ENCODE peak calls at places on chromosomes 1 and 21, in ten cellular contexts. W is colonic mucosa; L is B cell; S is chondrocyte; I is GM13976; C is neural crest cell; V is activated CD8-positive, alpha-beta T cell treated with anti-CD3 and anti-CD28 coated beads for 36 hours; A is AG04449; P is brain microvascular endothelial cell; R is cardiac muscle cell. N is an unnamed sample.

GRCh38 chr1:167454304-167454928 is 63.9 kb downstream of the CD247 start:
- DNase-seq in W (no peak), L (peak; percentile 7), S (no peak), I (no peak), C (no peak), V (peak; percentile 50), A (no peak), P (no peak), R (no peak), N (no peak)

GRCh38 chr1:161907266-161907665 is 116.4 kb downstream of the OLFML2B start:
- DNase-seq in W (no peak), L (no peak), S (no peak), I (no peak), C (no peak), V (no peak), A (no peak), P (no peak), R (no peak), N (no peak)

GRCh38 chr1:222455188-222455879 is 92.6 kb downstream of the HHIPL2 start:
- DNase-seq in W (peak; percentile 82), L (peak; percentile 67), S (no peak), I (peak; percentile 72), C (peak; percentile 88), V (peak; percentile 90), A (peak; percentile 78), P (peak; percentile 85), R (peak; percentile 88), N (peak; percentile 47)

GRCh38 chr1:180836414-180836813 is 76.3 kb upstream of the KIAA1614 start:
- DNase-seq in W (no peak), L (no peak), S (no peak), I (no peak), C (no peak), V (no peak), A (no peak), P (no peak), R (no peak), N (no peak)

GRCh38 chr21:16942703-16943102 is 570.1 kb upstream of the CXADR start:
- DNase-seq in W (no peak), L (no peak), S (no peak), I (no peak), C (no peak), V (no peak), A (no peak), P (peak; percentile 20), R (peak; percentile 5), N (peak; percentile 35)

GRCh38 chr21:33238565-33239255 is 9.0 kb downstream of the IFNAR2 start:
- DNase-seq in W (no peak), L (no peak), S (no peak), I (peak; percentile 69), C (no peak), V (peak; percentile 63), A (no peak), P (no peak), R (no peak), N (no peak)

GRCh38 chr1:181149326-181150000 is 61.0 kb downstream of the IER5 start:
- DNase-seq in W (no peak), L (no peak), S (no peak), I (no peak), C (no peak), V (peak; percentile 94), A (no peak), P (no peak), R (no peak), N (no peak)

GRCh38 chr1:1233567-1233892 is 1.5 kb downstream of the B3GALT6 start:
- DNase-seq in W (no peak), L (no peak), S (no peak), I (no peak), C (no peak), V (no peak), A (no peak), P (no peak), R (no peak), N (no peak)

GRCh38 chr1:246306415-246307037 is 200.6 kb downstream of the SMYD3 start:
- DNase-seq in W (no peak), L (no peak), S (no peak), I (no peak), C (no peak), V (no peak), A (no peak), P (no peak), R (peak; percentile 36), N (peak; percentile 8)

GRCh38 chr1:110421159-110421777 is 13.8 kb upstream of the LAMTOR5 start:
- DNase-seq in W (no peak), L (no peak), S (no peak), I (no peak), C (no peak), V (peak; percentile 21), A (no peak), P (peak; percentile 66), R (peak; percentile 49), N (no peak)

GRCh38 chr1:154559496-154559950 is 1.1 kb upstream of the UBE2Q1 start:
- DNase-seq in W (peak; percentile 90), L (peak; percentile 75), S (no peak), I (peak; percentile 81), C (peak; percentile 93), V (peak; percentile 87), A (peak; percentile 54), P (peak; percentile 87), R (peak; percentile 96), N (peak; percentile 85)

GRCh38 chr1:225709101-225709500 is 56.2 kb upstream of the ENAH start:
- DNase-seq in W (no peak), L (no peak), S (no peak), I (no peak), C (no peak), V (no peak), A (no peak), P (no peak), R (no peak), N (peak; percentile 54)

GRCh38 chr1:115238336-115239147 is 99.5 kb downstream of the NGF start:
- DNase-seq in W (no peak), L (no peak), S (no peak), I (no peak), C (no peak), V (no peak), A (no peak), P (no peak), R (no peak), N (no peak)

GRCh38 chr1:8474369-8474768 is 156.5 kb downstream of the SLC45A1 start:
- DNase-seq in W (no peak), L (no peak), S (no peak), I (no peak), C (no peak), V (no peak), A (no peak), P (no peak), R (no peak), N (no peak)

GRCh38 chr1:161287482-161288054 is 22.2 kb downstream of the MPZ start:
- DNase-seq in W (no peak), L (no peak), S (no peak), I (no peak), C (no peak), V (no peak), A (no peak), P (no peak), R (no peak), N (peak; percentile 57)

DNA sequence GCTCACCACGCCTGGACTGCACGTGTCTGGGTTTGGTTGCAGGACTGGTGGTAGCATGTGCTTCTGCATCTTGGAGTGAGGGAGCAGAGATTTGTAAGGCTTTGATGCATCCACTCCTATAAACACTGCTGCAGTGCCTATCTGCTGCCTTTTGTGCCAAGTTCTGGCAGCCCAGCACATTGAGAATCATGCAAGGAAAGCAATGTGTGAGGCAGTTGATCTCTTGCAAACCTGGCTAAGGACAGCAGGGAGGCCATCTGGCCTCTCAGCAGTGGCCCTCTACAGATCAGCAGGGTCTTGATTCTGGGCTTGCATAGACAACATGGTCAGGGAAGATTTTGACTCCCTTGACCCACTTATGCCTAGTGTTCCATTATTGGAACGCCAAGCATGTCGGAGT is 81.2 kb upstream of the COA6 start:
- DNase-seq in W (no peak), L (no peak), S (no peak), I (no peak), C (no peak), V (no peak), A (no peak), P (no peak), R (no peak), N (no peak)
- TF ChIP-seq CTCF in W (no peak), L (no peak), S (no peak), I (no peak), C (no peak), V (no peak), A (no peak), P (no peak), R (no peak), N (no peak)

DNA sequence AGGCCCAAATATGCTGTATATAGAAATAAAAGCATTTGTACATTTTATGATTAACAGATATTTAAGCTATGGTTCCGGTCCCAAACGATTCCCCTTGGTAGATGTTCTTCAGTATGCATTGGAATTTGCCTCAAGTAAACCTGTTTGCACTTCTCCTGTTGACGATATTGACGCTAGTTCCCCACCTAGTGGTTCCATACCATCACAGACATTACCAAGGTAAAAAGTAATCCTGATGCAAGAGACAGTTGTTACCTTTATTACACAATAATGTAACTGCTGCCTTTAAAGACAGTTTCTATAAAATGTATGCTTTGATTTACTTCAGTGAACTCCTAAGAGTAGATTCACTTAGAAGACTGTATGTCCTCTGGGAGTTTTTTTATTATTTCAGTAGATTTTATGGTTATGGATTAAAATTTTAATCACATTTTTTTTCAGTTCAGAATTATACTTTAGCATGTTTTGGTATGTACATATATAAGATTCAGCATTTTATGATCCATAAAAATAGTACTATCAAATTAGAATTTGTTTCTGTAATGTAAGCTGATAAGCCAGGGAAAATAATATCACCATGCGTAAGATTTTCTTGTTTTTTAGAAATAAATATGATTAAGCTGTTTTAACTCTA is 96.5 kb downstream of the USP25 start:
- DNase-seq in W (peak; percentile 57), L (peak; percentile 7), S (no peak), I (peak; percentile 30), C (no peak), V (peak; percentile 31), A (no peak), P (no peak), R (peak; percentile 60), N (peak; percentile 72)
- TF ChIP-seq CTCF in W (peak; percentile 39), L (peak; percentile 53), S (peak; percentile 82), I (peak; percentile 54), C (peak; percentile 74), V (peak; percentile 57), A (peak; percentile 37), P (peak; percentile 61), R (peak; percentile 50), N (peak; percentile 75)

GRCh38 chr1:178093958-178094751 is at the start of gene RASAL2:
- DNase-seq in W (peak; percentile 57), L (peak; percentile 72), S (peak; percentile 96), I (peak; percentile 73), C (peak; percentile 65), V (peak; percentile 2), A (no peak), P (peak; percentile 43), R (peak; percentile 70), N (peak; percentile 41)
- TF ChIP-seq CTCF in W (no peak), L (no peak), S (peak; percentile 57), I (no peak), C (peak; percentile 24), V (no peak), A (peak; percentile 32), P (peak; percentile 52), R (peak; percentile 31), N (peak; percentile 52)

DNA sequence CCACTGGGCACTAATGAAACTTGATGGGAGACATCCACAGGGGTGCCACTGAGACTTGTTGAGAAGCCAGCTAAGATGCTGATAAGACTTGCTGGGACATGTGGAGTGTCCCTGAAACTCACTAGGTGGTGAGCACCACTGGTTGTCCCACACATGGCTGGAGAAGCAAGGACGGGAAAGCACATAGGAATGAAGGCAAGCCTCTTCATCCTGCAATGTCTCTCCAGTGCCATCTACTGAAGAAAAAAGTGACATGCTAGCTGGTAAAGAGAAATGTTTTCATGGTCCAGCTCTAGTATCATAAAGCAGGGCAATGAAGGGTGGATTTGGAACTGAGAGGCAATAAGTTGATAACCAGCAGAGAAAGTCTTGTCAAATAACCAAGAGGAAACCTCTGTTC is 283.0 kb downstream of the PAPPA2 start:
- DNase-seq in W (no peak), L (no peak), S (no peak), I (no peak), C (no peak), V (no peak), A (no peak), P (no peak), R (no peak), N (peak; percentile 4)
- TF ChIP-seq CTCF in W (no peak), L (no peak), S (no peak), I (no peak), C (no peak), V (no peak), A (peak; percentile 12), P (no peak), R (no peak), N (peak; percentile 41)

N was measured in HepG2.